ENCODE peak calls at places on chromosomes 11 and 22, in six cellular contexts. Q is LNCaP clone FGC; X is H9; J is CD4-positive, alpha-beta T cell; T is fibroblast of pulmonary artery; O is IMR-90. N is an unnamed sample.

GRCh38 chr11:120511116-120511803 is at the start of gene GRIK4:
- DNase-seq in T (peak), O (peak), X (peak), Q (no peak), J (peak), N (peak)

GRCh38 chr22:45306139-45306538 is 3.6 kb upstream of the FAM118A start:
- DNase-seq in X (no peak), O (no peak), J (no peak), Q (no peak), T (no peak), N (no peak)

GRCh38 chr11:7592706-7593105 is 78.9 kb downstream of the PPFIBP2 start:
- DNase-seq in J (no peak), Q (no peak), O (peak), T (peak), X (no peak), N (no peak)

GRCh38 chr11:1302461-1303073 is 6.9 kb downstream of the TOLLIP start:
- DNase-seq in X (peak), J (no peak), O (no peak), T (no peak), Q (peak), N (no peak)

GRCh38 chr22:27474112-27474571 is 327.4 kb downstream of the MN1 start:
- DNase-seq in O (no peak), X (no peak), Q (no peak), J (no peak), T (no peak), N (no peak)

GRCh38 chr11:76768091-76769047 is 14.8 kb upstream of the TSKU start:
- DNase-seq in Q (peak), X (no peak), T (peak), O (no peak), J (no peak), N (no peak)

GRCh38 chr22:29947410-29948387 is 64.7 kb downstream of the MTMR3 start:
- DNase-seq in J (no peak), Q (no peak), X (no peak), T (peak), O (peak), N (no peak)

GRCh38 chr11:70067036-70067435 is 11.1 kb upstream of the ANO1 start:
- DNase-seq in T (no peak), Q (no peak), J (no peak), O (no peak), X (no peak), N (no peak)

GRCh38 chr11:93251922-93252321 is 54.1 kb upstream of the SLC36A4 start:
- DNase-seq in O (no peak), J (no peak), X (no peak), T (no peak), Q (no peak), N (no peak)

GRCh38 chr22:23176645-23177027 is 3.7 kb upstream of the BCR start:
- DNase-seq in X (no peak), Q (no peak), O (no peak), T (no peak), J (no peak), N (no peak)

GRCh38 chr11:46348566-46348981 is 1.3 kb downstream of the DGKZ start:
- DNase-seq in X (no peak), T (no peak), O (no peak), Q (no peak), J (no peak), N (no peak)

GRCh38 chr11:67504023-67504949 is 877 bp downstream of the PITPNM1 start:
- DNase-seq in X (no peak), J (no peak), T (peak), Q (no peak), O (no peak), N (peak)

GRCh38 chr11:107591098-107591445 is at the start of gene ELMOD1:
- DNase-seq in Q (no peak), T (peak), X (peak), J (no peak), O (peak), N (no peak)

GRCh38 chr11:70128435-70128906 is 50.4 kb downstream of the ANO1 start:
- DNase-seq in Q (peak), O (no peak), T (no peak), J (no peak), X (peak), N (no peak)

GRCh38 chr11:92628401-92629292 is 340.8 kb upstream of the MTNR1B start:
- DNase-seq in J (no peak), X (no peak), T (no peak), O (peak), Q (no peak), N (no peak)

GRCh38 chr11:33257897-33258630 is 883 bp downstream of the HIPK3 start:
- DNase-seq in J (peak), O (peak), Q (no peak), X (peak), T (peak), N (no peak)
- TF ChIP-seq CTCF in J (no peak), O (peak), Q (peak), X (peak), T (no peak), N (peak)

GRCh38 chr11:118247041-118247440 is 5.1 kb downstream of the MPZL3 start:
- DNase-seq in O (no peak), T (no peak), X (no peak), Q (no peak), J (no peak), N (no peak)
- TF ChIP-seq CTCF in O (no peak), T (no peak), X (no peak), Q (no peak), J (no peak), N (no peak)

GRCh38 chr11:84901986-84902385 is 725.2 kb downstream of the DLG2 start:
- DNase-seq in O (peak), Q (no peak), X (no peak), T (peak), J (no peak), N (no peak)

GRCh38 chr11:84902445-84902844 is 724.7 kb downstream of the DLG2 start:
- DNase-seq in Q (no peak), T (no peak), J (no peak), X (no peak), O (no peak), N (no peak)

GRCh38 chr11:84899134-84899533 is 728.0 kb downstream of the DLG2 start:
- DNase-seq in Q (no peak), X (no peak), O (no peak), J (no peak), T (no peak), N (no peak)

GRCh38 chr11:84894666-84895065 is 732.5 kb downstream of the DLG2 start:
- DNase-seq in J (no peak), T (no peak), Q (no peak), O (no peak), X (no peak), N (no peak)

DNA sequence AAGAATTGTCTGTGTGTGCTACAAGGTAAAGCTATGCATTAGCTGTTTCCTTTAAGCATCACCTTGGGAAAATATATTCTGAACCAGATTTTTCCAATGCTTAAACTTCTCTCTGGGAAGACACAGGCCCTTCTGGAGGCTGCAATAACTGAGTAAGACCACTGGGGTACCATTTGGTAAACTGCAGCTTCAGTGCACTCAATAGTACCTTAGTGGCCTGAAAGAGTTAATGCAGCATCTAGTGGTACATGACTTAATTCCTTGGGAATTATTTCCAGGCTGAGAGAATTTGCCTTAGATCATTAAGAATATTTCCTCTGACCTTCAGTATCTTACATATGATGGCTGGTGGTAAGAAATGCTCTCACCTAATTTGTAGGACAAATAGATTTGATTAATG is 727.4 kb downstream of the DLG2 start:
- DNase-seq in J (no peak), T (no peak), Q (no peak), O (peak), X (peak), N (no peak)
- TF ChIP-seq CTCF in J (no peak), T (no peak), Q (no peak), O (no peak), X (peak), N (peak)

GRCh38 chr11:78672850-78673641 is 98.4 kb upstream of the NARS2 start:
- DNase-seq in J (no peak), X (no peak), O (no peak), Q (no peak), T (no peak), N (no peak)

DNA sequence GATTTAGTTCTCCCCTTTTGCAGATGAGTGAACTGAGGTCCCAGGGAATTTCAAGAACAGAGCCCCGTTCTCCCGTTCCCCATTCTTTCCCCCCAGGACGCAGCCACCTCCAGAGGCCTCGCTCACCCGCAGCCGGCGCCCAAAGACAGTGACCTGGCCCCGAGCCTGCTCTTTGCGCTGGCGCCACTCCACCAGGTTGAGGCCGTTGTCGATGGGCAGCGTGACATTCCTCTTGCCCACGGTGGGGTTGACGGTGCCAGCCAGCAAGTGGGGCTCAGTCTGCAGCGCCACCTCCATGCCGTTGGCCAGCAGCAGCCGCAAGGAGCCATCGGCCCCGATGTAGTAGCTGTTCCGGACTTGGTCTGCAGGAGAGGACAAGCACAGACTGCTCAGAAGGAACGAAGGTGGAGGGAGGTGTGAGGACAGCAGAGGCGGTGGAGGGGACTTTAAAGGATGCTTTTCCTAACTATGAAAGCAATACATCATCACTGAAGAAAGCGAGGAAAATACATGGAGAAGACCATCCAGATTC is 101.4 kb upstream of the NARS2 start:
- DNase-seq in T (no peak), X (no peak), Q (no peak), J (no peak), O (no peak), N (no peak)
- TF ChIP-seq CTCF in T (no peak), X (no peak), Q (no peak), J (no peak), O (no peak), N (no peak)

GRCh38 chr11:31919175-31919574 is 108.1 kb upstream of the PAX6 start:
- DNase-seq in T (no peak), X (no peak), J (no peak), Q (no peak), O (no peak), N (no peak)

GRCh38 chr11:31913985-31914384 is 102.9 kb upstream of the PAX6 start:
- DNase-seq in O (no peak), Q (no peak), X (no peak), T (no peak), J (no peak), N (no peak)

GRCh38 chr11:31910950-31911576 is 99.9 kb upstream of the PAX6 start:
- DNase-seq in T (no peak), J (no peak), Q (no peak), X (no peak), O (no peak), N (no peak)

GRCh38 chr11:31912808-31913207 is 101.7 kb upstream of the PAX6 start:
- DNase-seq in T (no peak), X (no peak), Q (no peak), J (no peak), O (no peak), N (no peak)

GRCh38 chr11:31915867-31916266 is 104.7 kb upstream of the PAX6 start:
- DNase-seq in T (no peak), X (no peak), Q (no peak), J (no peak), O (no peak), N (no peak)
- TF ChIP-seq CTCF in T (no peak), X (peak), Q (no peak), J (no peak), O (no peak), N (no peak)

DNA sequence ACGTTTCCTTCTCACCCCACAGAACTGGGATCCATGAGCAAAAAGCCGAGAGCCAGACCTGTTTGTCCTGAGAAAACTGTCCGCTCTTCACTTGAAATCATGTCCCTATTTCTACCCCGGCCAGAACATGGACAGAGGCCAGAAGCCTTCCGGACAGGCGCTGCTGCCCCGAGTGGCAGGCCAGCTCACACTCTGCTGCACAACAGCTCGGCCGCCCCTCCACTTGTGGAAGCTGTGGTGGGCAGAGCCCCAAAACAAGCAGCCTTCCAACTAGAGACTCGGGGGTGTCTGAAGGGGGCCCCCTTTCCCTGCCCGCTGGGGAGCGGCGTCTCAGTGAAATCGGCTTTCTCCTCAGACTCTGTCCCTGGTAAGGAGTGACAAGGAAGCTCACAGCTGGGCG is 24.0 kb downstream of the CD5 start:
- DNase-seq in Q (no peak), O (no peak), J (no peak), X (no peak), T (peak), N (no peak)
- TF ChIP-seq CTCF in Q (no peak), O (no peak), J (no peak), X (peak), T (peak), N (peak)

N was measured in chondrocyte.